ENCODE peak calls at places on chromosome 6, in five cellular contexts. One of them, this sample, is unnamed.

GRCh38 chr6:107665386-107665785 is 158.7 kb downstream of the SCML4 start:
- DNase-seq in adrenal gland: no peak
- DNase-seq in breast epithelium: no peak
- DNase-seq in Peyer's patch: no peak
- DNase-seq in A549: no peak
- DNase-seq in this sample: no peak

GRCh38 chr6:168713839-168714238 is 272.9 kb downstream of the SMOC2 start:
- DNase-seq in adrenal gland: no peak
- DNase-seq in Peyer's patch: peak
- DNase-seq in breast epithelium: no peak
- DNase-seq in A549: peak
- DNase-seq in this sample: no peak

GRCh38 chr6:142420822-142421221 is 119.0 kb downstream of the ADGRG6 start:
- DNase-seq in A549: no peak
- DNase-seq in Peyer's patch: no peak
- DNase-seq in adrenal gland: no peak
- DNase-seq in breast epithelium: no peak
- DNase-seq in this sample: no peak

GRCh38 chr6:26366504-26366903 is 1.5 kb downstream of the BTN3A2 start:
- DNase-seq in Peyer's patch: no peak
- DNase-seq in adrenal gland: no peak
- DNase-seq in breast epithelium: no peak
- DNase-seq in A549: no peak
- DNase-seq in this sample: no peak

GRCh38 chr6:153568601-153569000 is 437.5 kb upstream of the RGS17 start:
- DNase-seq in A549: no peak
- DNase-seq in adrenal gland: no peak
- DNase-seq in breast epithelium: no peak
- DNase-seq in Peyer's patch: no peak
- DNase-seq in this sample: no peak

GRCh38 chr6:1596088-1596852 is 13.4 kb upstream of the FOXC1 start:
- DNase-seq in Peyer's patch: peak
- DNase-seq in breast epithelium: peak
- DNase-seq in A549: no peak
- DNase-seq in adrenal gland: peak
- DNase-seq in this sample: peak

GRCh38 chr6:83270971-83271714 is 78.0 kb downstream of the RWDD2A start:
- DNase-seq in A549: no peak
- DNase-seq in breast epithelium: no peak
- DNase-seq in Peyer's patch: no peak
- DNase-seq in adrenal gland: no peak
- DNase-seq in this sample: no peak

GRCh38 chr6:126983779-126984178 is 134.7 kb upstream of the RSPO3 start:
- DNase-seq in A549: no peak
- DNase-seq in Peyer's patch: no peak
- DNase-seq in adrenal gland: no peak
- DNase-seq in breast epithelium: no peak
- DNase-seq in this sample: no peak

GRCh38 chr6:151043944-151044343 is 178.4 kb downstream of the MTHFD1L start:
- DNase-seq in breast epithelium: no peak
- DNase-seq in Peyer's patch: no peak
- DNase-seq in A549: no peak
- DNase-seq in adrenal gland: no peak
- DNase-seq in this sample: no peak

GRCh38 chr6:74597266-74597665 is 608.6 kb downstream of the COL12A1 start:
- DNase-seq in A549: no peak
- DNase-seq in adrenal gland: no peak
- DNase-seq in Peyer's patch: no peak
- DNase-seq in breast epithelium: no peak
- DNase-seq in this sample: no peak

GRCh38 chr6:40685771-40686170 is 98.6 kb upstream of the LRFN2 start:
- DNase-seq in A549: no peak
- DNase-seq in adrenal gland: no peak
- DNase-seq in Peyer's patch: no peak
- DNase-seq in breast epithelium: no peak
- DNase-seq in this sample: no peak

DNA sequence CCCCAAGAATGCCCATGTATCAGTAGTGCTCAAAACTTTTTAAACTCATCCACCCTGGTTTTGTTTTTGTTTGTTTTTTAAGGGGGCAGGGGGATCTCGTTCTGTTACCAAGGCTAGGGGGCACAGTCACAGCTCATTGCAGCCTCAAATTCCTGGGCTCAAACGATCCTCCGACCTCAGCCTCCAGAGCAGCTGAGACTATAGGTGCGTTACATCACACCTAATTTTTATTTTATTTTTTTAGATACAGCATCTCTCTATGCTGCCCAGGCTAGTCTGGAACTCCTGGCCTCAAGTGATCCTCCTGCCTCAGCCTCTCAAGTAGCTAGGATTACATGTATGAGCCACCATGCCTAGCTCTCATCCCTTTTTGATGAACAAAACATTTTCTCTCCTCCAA is 11.2 kb downstream of the PHIP start:
- DNase-seq in breast epithelium: no peak
- DNase-seq in adrenal gland: no peak
- DNase-seq in A549: no peak
- DNase-seq in Peyer's patch: no peak
- DNase-seq in this sample: no peak
- TF ChIP-seq POLR2A in breast epithelium: no peak
- TF ChIP-seq POLR2A in adrenal gland: no peak
- TF ChIP-seq POLR2A in A549: no peak
- TF ChIP-seq POLR2A in Peyer's patch: no peak
- TF ChIP-seq POLR2A in this sample: no peak

GRCh38 chr6:136673571-136673970 is 118.7 kb downstream of the MAP3K5 start:
- DNase-seq in breast epithelium: no peak
- DNase-seq in adrenal gland: no peak
- DNase-seq in Peyer's patch: no peak
- DNase-seq in A549: no peak
- DNase-seq in this sample: no peak
- TF ChIP-seq POLR2A in breast epithelium: no peak
- TF ChIP-seq POLR2A in adrenal gland: no peak
- TF ChIP-seq POLR2A in Peyer's patch: no peak
- TF ChIP-seq POLR2A in A549: no peak
- TF ChIP-seq POLR2A in this sample: no peak

GRCh38 chr6:35585688-35586087 is 73.0 kb upstream of the TULP1 start:
- DNase-seq in Peyer's patch: no peak
- DNase-seq in breast epithelium: no peak
- DNase-seq in A549: no peak
- DNase-seq in adrenal gland: no peak
- DNase-seq in this sample: no peak

GRCh38 chr6:35587167-35587566 is 74.5 kb upstream of the TULP1 start:
- DNase-seq in Peyer's patch: no peak
- DNase-seq in A549: no peak
- DNase-seq in breast epithelium: no peak
- DNase-seq in adrenal gland: no peak
- DNase-seq in this sample: no peak

GRCh38 chr6:35589201-35589739 is 76.6 kb upstream of the TULP1 start:
- DNase-seq in Peyer's patch: no peak
- DNase-seq in breast epithelium: no peak
- DNase-seq in A549: no peak
- DNase-seq in adrenal gland: no peak
- DNase-seq in this sample: no peak

GRCh38 chr6:35583893-35584688 is 71.4 kb upstream of the TULP1 start:
- DNase-seq in A549: no peak
- DNase-seq in Peyer's patch: peak
- DNase-seq in adrenal gland: peak
- DNase-seq in breast epithelium: peak
- DNase-seq in this sample: peak

DNA sequence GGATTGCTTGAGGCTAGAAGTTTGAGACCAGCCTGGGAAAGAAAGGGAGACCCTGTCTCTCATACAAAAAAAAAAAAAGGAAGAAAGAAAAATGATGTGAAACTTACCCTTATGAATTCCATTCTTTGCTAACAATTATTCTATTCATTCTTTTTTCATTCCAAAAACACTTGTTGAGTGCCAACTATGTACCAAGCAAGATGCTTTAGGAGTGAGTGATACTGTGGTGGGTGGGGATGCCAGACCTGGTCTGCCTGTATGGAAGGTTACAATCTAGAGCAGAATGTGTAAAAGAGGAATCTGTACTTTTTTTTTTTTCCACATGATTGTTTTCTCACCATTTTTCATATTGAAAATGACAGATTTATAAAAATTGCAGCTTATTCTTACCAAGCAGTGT is 73.8 kb upstream of the TULP1 start:
- DNase-seq in A549: no peak
- DNase-seq in breast epithelium: no peak
- DNase-seq in adrenal gland: no peak
- DNase-seq in Peyer's patch: no peak
- DNase-seq in this sample: no peak
- TF ChIP-seq POLR2A in A549: no peak
- TF ChIP-seq POLR2A in breast epithelium: no peak
- TF ChIP-seq POLR2A in adrenal gland: no peak
- TF ChIP-seq POLR2A in Peyer's patch: no peak
- TF ChIP-seq POLR2A in this sample: no peak

DNA sequence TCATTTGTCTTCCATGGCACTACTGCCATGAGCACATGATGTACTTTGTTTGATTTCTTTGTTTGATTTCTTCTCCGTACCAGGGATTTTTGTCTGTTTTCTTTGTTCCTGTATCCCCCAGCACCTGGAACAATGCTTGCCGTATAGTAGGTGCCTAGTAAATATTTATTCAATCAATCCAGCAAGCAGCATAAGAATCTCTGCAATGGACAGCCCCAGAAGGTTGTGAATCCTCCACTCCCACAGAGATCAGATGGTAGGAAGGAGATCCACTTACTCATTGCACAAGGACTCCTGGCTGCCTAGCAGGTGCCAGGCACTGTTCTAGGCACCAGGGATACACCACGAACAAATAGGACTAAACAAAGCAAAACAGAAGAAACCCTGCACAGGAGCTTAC is 6.7 kb upstream of the SYNJ2 start:
- DNase-seq in A549: no peak
- DNase-seq in breast epithelium: no peak
- DNase-seq in adrenal gland: no peak
- DNase-seq in Peyer's patch: no peak
- DNase-seq in this sample: no peak
- TF ChIP-seq POLR2A in A549: no peak
- TF ChIP-seq POLR2A in breast epithelium: no peak
- TF ChIP-seq POLR2A in adrenal gland: no peak
- TF ChIP-seq POLR2A in Peyer's patch: no peak
- TF ChIP-seq POLR2A in this sample: no peak

GRCh38 chr6:158408552-158409130 is 96.4 kb downstream of the TULP4 start:
- DNase-seq in A549: no peak
- DNase-seq in Peyer's patch: no peak
- DNase-seq in adrenal gland: peak
- DNase-seq in breast epithelium: no peak
- DNase-seq in this sample: peak
- TF ChIP-seq POLR2A in A549: no peak
- TF ChIP-seq POLR2A in Peyer's patch: no peak
- TF ChIP-seq POLR2A in adrenal gland: no peak
- TF ChIP-seq POLR2A in breast epithelium: no peak
- TF ChIP-seq POLR2A in this sample: no peak

GRCh38 chr6:28900577-28901266 is 23.1 kb downstream of the TRIM27 start:
- DNase-seq in Peyer's patch: no peak
- DNase-seq in breast epithelium: no peak
- DNase-seq in A549: no peak
- DNase-seq in adrenal gland: no peak
- DNase-seq in this sample: no peak
- TF ChIP-seq POLR2A in Peyer's patch: no peak
- TF ChIP-seq POLR2A in breast epithelium: no peak
- TF ChIP-seq POLR2A in A549: no peak
- TF ChIP-seq POLR2A in adrenal gland: no peak
- TF ChIP-seq POLR2A in this sample: no peak

GRCh38 chr6:37017606-37018005 is 12.2 kb downstream of the FGD2 start:
- DNase-seq in breast epithelium: no peak
- DNase-seq in adrenal gland: no peak
- DNase-seq in A549: no peak
- DNase-seq in Peyer's patch: no peak
- DNase-seq in this sample: no peak

GRCh38 chr6:37015532-37015931 is 10.1 kb downstream of the FGD2 start:
- DNase-seq in breast epithelium: no peak
- DNase-seq in Peyer's patch: no peak
- DNase-seq in adrenal gland: no peak
- DNase-seq in A549: no peak
- DNase-seq in this sample: no peak

GRCh38 chr6:37018152-37019064 is 13.0 kb downstream of the FGD2 start:
- DNase-seq in breast epithelium: peak
- DNase-seq in A549: peak
- DNase-seq in adrenal gland: peak
- DNase-seq in Peyer's patch: peak
- DNase-seq in this sample: peak

GRCh38 chr6:37019065-37019450 is 13.6 kb downstream of the FGD2 start:
- DNase-seq in breast epithelium: no peak
- DNase-seq in Peyer's patch: no peak
- DNase-seq in adrenal gland: no peak
- DNase-seq in A549: no peak
- DNase-seq in this sample: no peak

DNA sequence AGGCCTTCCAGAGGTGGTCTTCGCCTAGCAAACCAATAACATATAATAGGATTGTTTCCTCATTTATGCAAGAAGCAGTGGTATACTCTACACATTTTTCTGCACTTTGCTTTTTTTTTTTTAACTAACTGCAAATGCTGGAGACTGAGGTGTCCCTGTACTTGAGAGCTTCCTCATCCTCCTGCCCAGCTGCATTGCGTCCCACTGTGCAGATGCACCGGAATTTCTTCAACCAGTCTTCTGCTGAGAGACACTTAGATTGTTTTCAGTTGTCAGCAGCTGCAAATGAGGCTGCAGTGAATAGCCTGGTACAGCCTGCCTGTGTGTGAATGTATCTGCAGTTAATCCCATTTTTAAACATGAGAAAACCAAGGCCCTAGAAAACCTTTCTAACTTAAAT is 11.5 kb downstream of the FGD2 start:
- DNase-seq in A549: no peak
- DNase-seq in Peyer's patch: no peak
- DNase-seq in adrenal gland: no peak
- DNase-seq in breast epithelium: no peak
- DNase-seq in this sample: no peak
- TF ChIP-seq POLR2A in A549: no peak
- TF ChIP-seq POLR2A in Peyer's patch: no peak
- TF ChIP-seq POLR2A in adrenal gland: no peak
- TF ChIP-seq POLR2A in breast epithelium: no peak
- TF ChIP-seq POLR2A in this sample: no peak

This sample was measured in tibial nerve.